ENCODE peak calls at places on chromosomes 3 and 15, in five cellular contexts. N is tibial artery, W is MM.1S, J is tibial nerve, M is psoas muscle. I is an unnamed sample.

GRCh38 chr3:48565591-48566400 is 2.2 kb upstream of the UCN2 start:
- DNase-seq in N (no peak), W (no peak), J (no peak), M (no peak), I (no peak)

GRCh38 chr3:133213942-133214341 is 175.8 kb downstream of the TMEM108 start:
- DNase-seq in N (no peak), W (no peak), J (no peak), M (no peak), I (no peak)

GRCh38 chr3:187967097-187967496 is 186.9 kb upstream of the LPP start:
- DNase-seq in N (no peak), W (no peak), J (no peak), M (no peak), I (no peak)

GRCh38 chr3:125213946-125214542 is 1.5 kb upstream of the SLC12A8 start:
- DNase-seq in N (no peak), W (no peak), J (no peak), M (no peak), I (no peak)

GRCh38 chr3:53192608-53193007 is 31.6 kb downstream of the PRKCD start:
- DNase-seq in N (no peak), W (peak; percentile 31), J (no peak), M (no peak), I (no peak)

GRCh38 chr3:138915503-138916498 is 31.1 kb downstream of the FOXL2 start:
- DNase-seq in N (peak; percentile 91), W (peak; percentile 89), J (peak; percentile 90), M (peak; percentile 95), I (peak; percentile 55)

GRCh38 chr3:10400050-10400748 is 79.3 kb upstream of the SEC13 start:
- DNase-seq in N (no peak), W (no peak), J (no peak), M (no peak), I (no peak)

GRCh38 chr15:80526556-80527340 is 122.6 kb downstream of the ARNT2 start:
- DNase-seq in N (peak; percentile 47), W (no peak), J (peak; percentile 53), M (no peak), I (no peak)

GRCh38 chr3:37924453-37924852 is 62.8 kb downstream of the CTDSPL start:
- DNase-seq in N (no peak), W (no peak), J (no peak), M (no peak), I (no peak)

GRCh38 chr3:196082471-196082971 is 631 bp upstream of the TFRC start:
- DNase-seq in N (no peak), W (no peak), J (no peak), M (no peak), I (no peak)

GRCh38 chr3:45537960-45538640 is 56.5 kb upstream of the LIMD1 start:
- DNase-seq in N (peak; percentile 65), W (no peak), J (peak; percentile 68), M (no peak), I (no peak)

GRCh38 chr15:57421540-57421939 is 45.2 kb downstream of the CGNL1 start:
- DNase-seq in N (no peak), W (no peak), J (no peak), M (no peak), I (no peak)

GRCh38 chr3:64878372-64878771 is 190.6 kb upstream of the ADAMTS9 start:
- DNase-seq in N (no peak), W (no peak), J (no peak), M (no peak), I (no peak)

GRCh38 chr15:48928877-48929538 is 34.7 kb downstream of the SHC4 start:
- DNase-seq in N (no peak), W (no peak), J (no peak), M (no peak), I (no peak)

GRCh38 chr3:172856766-172857742 is 106.5 kb downstream of the ECT2 start:
- DNase-seq in N (no peak), W (no peak), J (no peak), M (no peak), I (no peak)

GRCh38 chr3:4849136-4849535 is 130.1 kb upstream of the BHLHE40 start:
- DNase-seq in N (no peak), W (no peak), J (no peak), M (no peak), I (no peak)

GRCh38 chr3:198071602-198072285 is 111.7 kb downstream of the LMLN start:
- DNase-seq in N (no peak), W (no peak), J (no peak), M (no peak), I (no peak)

GRCh38 chr15:52667597-52667996 is 11.6 kb downstream of the ATOSA start:
- DNase-seq in N (no peak), W (peak; percentile 81), J (no peak), M (no peak), I (no peak)

GRCh38 chr3:120418866-120419490 is 31.8 kb downstream of the FSTL1 start:
- DNase-seq in N (no peak), W (peak; percentile 72), J (no peak), M (no peak), I (no peak)

GRCh38 chr3:194537732-194538247 is 51.0 kb upstream of the ATP13A3 start:
- DNase-seq in N (no peak), W (no peak), J (no peak), M (no peak), I (no peak)

GRCh38 chr3:129481783-129482332 is 41.8 kb downstream of the IFT122 start:
- DNase-seq in N (peak; percentile 73), W (no peak), J (peak; percentile 33), M (peak; percentile 63), I (no peak)

GRCh38 chr3:187172929-187173328 is 24.4 kb upstream of the RTP1 start:
- DNase-seq in N (no peak), W (no peak), J (no peak), M (no peak), I (no peak)

GRCh38 chr3:53147903-53148400 is 13.1 kb upstream of the PRKCD start:
- DNase-seq in N (no peak), W (no peak), J (no peak), M (peak; percentile 5), I (no peak)

GRCh38 chr3:127483902-127484591 is 106.5 kb downstream of the TPRA1 start:
- DNase-seq in N (peak; percentile 10), W (peak; percentile 6), J (no peak), M (no peak), I (no peak)

GRCh38 chr15:68640791-68641331 is 62.1 kb downstream of the CORO2B start:
- DNase-seq in N (no peak), W (no peak), J (no peak), M (no peak), I (no peak)
- H3K4me1 ChIP-seq in N (no peaks in the 10 kb centered on the region), W (no peaks in the 10 kb centered on the region), J (peaks cover 22% of the 10 kb centered on the region), M (peaks cover 10% of the 10 kb centered on the region), I (peaks cover 85% of the 10 kb centered on the region)

GRCh38 chr15:78069052-78069414 is 8.5 kb downstream of the TBC1D2B start:
- DNase-seq in N (no peak), W (no peak), J (no peak), M (no peak), I (no peak)
- H3K27ac ChIP-seq in N (peak overlapping the region; percentile 81), W (peak overlapping the region; percentile 50), J (peak overlapping the region; percentile 70), M (peak overlapping the region; percentile 56), I (peak overlapping the region; percentile 90)

GRCh38 chr3:16176391-16177030 is 2.0 kb downstream of the GALNT15 start:
- DNase-seq in N (no peak), W (no peak), J (no peak), M (no peak), I (no peak)
- H3K4me1 ChIP-seq in N (peaks cover 21% of the 10 kb centered on the region), W (no peaks in the 10 kb centered on the region), J (peaks cover 23% of the 10 kb centered on the region), M (peaks cover 51% of the 10 kb centered on the region), I (peaks cover 19% of the 10 kb centered on the region)

GRCh38 chr15:92197761-92198160 is 195.9 kb upstream of the ST8SIA2 start:
- DNase-seq in N (no peak), W (no peak), J (no peak), M (no peak), I (no peak)
- H3K27ac ChIP-seq in N (no peak overlapping the region), W (no peak overlapping the region), J (no peak overlapping the region), M (no peak overlapping the region), I (no peak overlapping the region)

GRCh38 chr3:149639093-149639486 is 18.7 kb downstream of the WWTR1 start:
- DNase-seq in N (no peak), W (no peak), J (no peak), M (no peak), I (no peak)

GRCh38 chr3:149638401-149639092 is 19.3 kb downstream of the WWTR1 start:
- DNase-seq in N (no peak), W (no peak), J (peak; percentile 19), M (no peak), I (no peak)

GRCh38 chr3:149643482-149643798 is 14.4 kb downstream of the WWTR1 start:
- DNase-seq in N (no peak), W (no peak), J (no peak), M (no peak), I (no peak)

GRCh38 chr3:149646181-149646766 is 11.6 kb downstream of the WWTR1 start:
- DNase-seq in N (no peak), W (no peak), J (no peak), M (no peak), I (no peak)

DNA sequence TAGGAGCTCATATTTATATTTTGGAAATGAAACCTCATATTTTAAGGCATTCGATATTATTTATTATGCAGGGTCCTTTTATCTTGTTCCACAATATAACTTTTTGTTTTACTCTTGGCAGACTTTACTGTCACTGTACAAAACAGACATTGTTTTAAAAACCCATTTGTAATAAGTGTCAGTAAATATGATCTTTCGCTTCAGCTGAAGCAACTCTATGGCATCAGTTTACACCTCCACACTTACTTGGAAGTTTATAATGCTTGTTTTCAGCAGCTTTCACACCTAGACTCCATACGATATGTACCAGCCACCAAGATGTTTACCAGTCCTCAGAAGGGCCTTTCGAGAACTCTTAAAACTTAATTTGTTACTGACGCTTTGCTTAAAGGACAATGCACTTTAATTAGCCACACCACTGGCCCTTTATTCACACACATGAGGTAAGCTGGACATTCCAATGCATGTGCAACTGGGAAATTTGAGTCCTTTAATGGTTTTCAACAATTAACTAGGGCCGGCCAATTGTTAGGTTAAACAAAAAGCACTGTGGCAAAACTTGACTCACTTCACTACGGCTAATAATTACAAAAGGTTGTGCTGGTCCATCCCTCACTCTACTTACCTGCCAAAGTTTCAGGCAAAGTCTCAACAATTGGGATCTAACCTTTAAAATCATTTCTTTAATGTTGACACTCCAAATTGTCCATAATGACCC is 16.7 kb downstream of the WWTR1 start:
- DNase-seq in N (no peak), W (no peak), J (no peak), M (no peak), I (no peak)
- H3K4me1 ChIP-seq in N (peaks cover 21% of the 10 kb centered on the region), W (peaks cover 1% of the 10 kb centered on the region), J (peaks cover 51% of the 10 kb centered on the region), M (peaks cover 31% of the 10 kb centered on the region), I (peaks cover 8% of the 10 kb centered on the region)

GRCh38 chr3:30227571-30228301 is 378.7 kb upstream of the TGFBR2 start:
- DNase-seq in N (no peak), W (no peak), J (no peak), M (no peak), I (no peak)
- H3K27ac ChIP-seq in N (no peak overlapping the region), W (no peak overlapping the region), J (no peak overlapping the region), M (no peak overlapping the region), I (no peak overlapping the region)

GRCh38 chr3:12997387-12997786 is 75.8 kb downstream of the IQSEC1 start:
- DNase-seq in N (no peak), W (no peak), J (no peak), M (no peak), I (no peak)
- H3K4me1 ChIP-seq in N (peaks cover 7% of the 10 kb centered on the region), W (peaks cover 60% of the 10 kb centered on the region), J (no peaks in the 10 kb centered on the region), M (peaks cover 5% of the 10 kb centered on the region), I (peaks cover 47% of the 10 kb centered on the region)

GRCh38 chr15:70090436-70091291 is 7.1 kb downstream of the TLE3 start:
- DNase-seq in N (no peak), W (no peak), J (no peak), M (no peak), I (no peak)
- H3K27ac ChIP-seq in N (no peak overlapping the region), W (no peak overlapping the region), J (peak overlapping the region; percentile 41), M (peak overlapping the region; percentile 23), I (no peak overlapping the region)